ENCODE peak calls at places on chromosome 12, in five cellular contexts. K is SIG-M5; F is tibial nerve; H is germinal center; U is stimulated activated CD8-positive, alpha-beta memory T cell treated with anti-CD3 and anti-CD28 coated beads, Interleukin-4, amount 100 ng/mL, for 24 hours. E is an unnamed sample.

GRCh38 chr12:5276327-5276880 is 155.5 kb upstream of the NTF3 start:
- DNase-seq in F (no peak), H (no peak), K (no peak), U (no peak), E (no peak)

GRCh38 chr12:12836571-12836970 is 23.4 kb downstream of the DDX47 start:
- DNase-seq in K (no peak), U (no peak), H (no peak), F (no peak), E (no peak)

GRCh38 chr12:98154850-98155249 is 360.5 kb upstream of the TMPO start:
- DNase-seq in F (no peak), U (no peak), K (no peak), H (no peak), E (no peak)

GRCh38 chr12:89968151-89968699 is 259.6 kb upstream of the ATP2B1 start:
- DNase-seq in U (no peak), H (no peak), F (no peak), K (no peak), E (no peak)

GRCh38 chr12:101414533-101415119 is 7.1 kb upstream of the ARL1 start:
- DNase-seq in F (no peak), K (peak), H (peak), U (no peak), E (peak)

GRCh38 chr12:53173085-53173715 is 7.3 kb upstream of the ZNF740 start:
- DNase-seq in U (no peak), H (no peak), K (no peak), F (no peak), E (no peak)

GRCh38 chr12:4719821-4720636 is at the start of gene GALNT8:
- DNase-seq in H (no peak), K (no peak), U (no peak), F (no peak), E (no peak)

GRCh38 chr12:3842517-3842916 is 30.7 kb downstream of the PARP11 start:
- DNase-seq in U (no peak), K (no peak), H (no peak), F (no peak), E (no peak)

GRCh38 chr12:48164456-48164855 is 7.1 kb upstream of the ASB8 start:
- DNase-seq in F (no peak), U (no peak), H (no peak), K (no peak), E (no peak)

GRCh38 chr12:88266851-88267360 is 124.8 kb downstream of the TMTC3 start:
- DNase-seq in H (no peak), U (no peak), F (no peak), K (no peak), E (peak)

GRCh38 chr12:45212064-45212463 is 3.8 kb upstream of the ANO6 start:
- DNase-seq in H (no peak), K (no peak), U (no peak), F (no peak), E (no peak)

GRCh38 chr12:19885987-19886804 is 446.9 kb downstream of the AEBP2 start:
- DNase-seq in K (no peak), H (no peak), F (no peak), U (no peak), E (no peak)

GRCh38 chr12:86349196-86349595 is 93.0 kb upstream of the MGAT4C start:
- DNase-seq in K (no peak), U (no peak), F (no peak), H (no peak), E (no peak)

GRCh38 chr12:65232490-65233077 is 45.9 kb upstream of the MSRB3 start:
- DNase-seq in K (no peak), U (no peak), H (peak), F (no peak), E (peak)

GRCh38 chr12:5461966-5462365 is 30.1 kb downstream of the NTF3 start:
- DNase-seq in F (no peak), K (no peak), H (no peak), U (no peak), E (no peak)

GRCh38 chr12:93614917-93615596 is 42.6 kb downstream of the SOCS2 start:
- DNase-seq in U (no peak), H (no peak), K (no peak), F (no peak), E (no peak)

GRCh38 chr12:111064154-111064553 is 143.8 kb upstream of the MYL2 start:
- DNase-seq in K (no peak), U (no peak), F (no peak), H (no peak), E (no peak)

GRCh38 chr12:22268406-22268805 is 66.1 kb downstream of the ST8SIA1 start:
- DNase-seq in U (no peak), K (no peak), H (no peak), F (no peak), E (no peak)

GRCh38 chr12:77724367-77724957 is 106.2 kb upstream of the NAV3 start:
- DNase-seq in F (no peak), H (no peak), K (no peak), U (no peak), E (peak)

GRCh38 chr12:2683283-2684025 is 111.3 kb upstream of the FKBP4 start:
- DNase-seq in H (no peak), F (no peak), K (no peak), U (no peak), E (no peak)

GRCh38 chr12:6226002-6226700 is 26.0 kb downstream of the CD9 start:
- DNase-seq in U (no peak), F (peak), K (no peak), H (no peak), E (peak)

GRCh38 chr12:64678835-64679234 is 68.5 kb downstream of the RASSF3 start:
- DNase-seq in H (no peak), K (no peak), F (no peak), U (no peak), E (no peak)

E was measured in fibroblast of gingiva.